ENCODE peak calls at places on chromosomes 4 and X, in nine cellular contexts. U, Z, F, I, X, R, N, C and K are unnamed samples.

GRCh38 chrX:151711787-151712186 is 4.0 kb upstream of the FATE1 start:
- DNase-seq in R (no peak), U (no peak), C (no peak), X (no peak), I (no peak), N (peak; percentile 50), Z (no peak), F (no peak), K (no peak)

GRCh38 chrX:41353964-41354363 is 20.0 kb downstream of the DDX3X start:
- DNase-seq in U (no peak), I (no peak), F (no peak), R (no peak), N (no peak), C (no peak), Z (no peak), X (no peak), K (no peak)

GRCh38 chr4:80202190-80202711 is 4.9 kb downstream of the PRDM8 start:
- DNase-seq in F (peak; percentile 88), Z (peak; percentile 55), I (peak; percentile 73), U (peak; percentile 77), C (peak; percentile 77), R (peak; percentile 60), X (no peak), N (peak; percentile 94), K (peak; percentile 80)

GRCh38 chr4:158578476-158578875 is 56.8 kb downstream of the RXFP1 start:
- DNase-seq in N (no peak), I (no peak), U (no peak), X (peak; percentile 35), F (no peak), R (peak; percentile 48), Z (peak; percentile 32), C (no peak), K (peak; percentile 66)

GRCh38 chrX:50905334-50905733 is 5.2 kb upstream of the BMP15 start:
- DNase-seq in C (no peak), I (no peak), F (no peak), R (no peak), U (peak; percentile 5), N (peak; percentile 44), Z (no peak), X (peak; percentile 39), K (peak; percentile 0)

GRCh38 chr4:121978169-121978516 is 26.3 kb upstream of the TRPC3 start:
- DNase-seq in R (no peak), C (no peak), Z (no peak), U (no peak), I (no peak), N (no peak), X (no peak), F (no peak), K (no peak)

GRCh38 chr4:85968945-85969830 is 390.7 kb downstream of the MAPK10 start:
- DNase-seq in R (peak; percentile 77), U (no peak), N (no peak), Z (peak; percentile 43), F (no peak), C (no peak), I (no peak), X (peak; percentile 33), K (peak; percentile 88)

GRCh38 chrX:151680805-151681204 is 14.5 kb upstream of the PRRG3 start:
- DNase-seq in I (peak; percentile 29), X (peak; percentile 78), U (peak; percentile 67), R (peak; percentile 43), N (peak; percentile 91), Z (peak; percentile 27), F (no peak), C (peak; percentile 48), K (peak; percentile 7)

GRCh38 chrX:142266417-142266816 is 61.3 kb upstream of the MAGEC2 start:
- DNase-seq in R (no peak), I (no peak), X (no peak), N (no peak), U (no peak), F (no peak), Z (no peak), C (no peak), K (no peak)
- TF ChIP-seq CTCF in R (no peak), I (no peak), X (no peak), N (no peak), U (no peak), F (no peak), Z (no peak), C (no peak), K (no peak)

GRCh38 chrX:1681439-1681838 is 66.6 kb downstream of the ASMT start:
- DNase-seq in X (no peak), I (no peak), R (no peak), C (no peak), N (no peak), U (no peak), F (no peak), Z (no peak), K (no peak)

GRCh38 chrX:1679238-1679637 is 64.4 kb downstream of the ASMT start:
- DNase-seq in I (no peak), Z (peak; percentile 34), N (no peak), U (peak; percentile 63), F (no peak), R (peak; percentile 22), C (no peak), X (no peak), K (peak; percentile 23)

GRCh38 chrX:1673337-1673736 is 58.5 kb downstream of the ASMT start:
- DNase-seq in Z (no peak), F (no peak), R (peak; percentile 17), C (no peak), U (peak; percentile 59), N (peak; percentile 76), X (peak; percentile 49), I (no peak), K (peak; percentile 44)

DNA sequence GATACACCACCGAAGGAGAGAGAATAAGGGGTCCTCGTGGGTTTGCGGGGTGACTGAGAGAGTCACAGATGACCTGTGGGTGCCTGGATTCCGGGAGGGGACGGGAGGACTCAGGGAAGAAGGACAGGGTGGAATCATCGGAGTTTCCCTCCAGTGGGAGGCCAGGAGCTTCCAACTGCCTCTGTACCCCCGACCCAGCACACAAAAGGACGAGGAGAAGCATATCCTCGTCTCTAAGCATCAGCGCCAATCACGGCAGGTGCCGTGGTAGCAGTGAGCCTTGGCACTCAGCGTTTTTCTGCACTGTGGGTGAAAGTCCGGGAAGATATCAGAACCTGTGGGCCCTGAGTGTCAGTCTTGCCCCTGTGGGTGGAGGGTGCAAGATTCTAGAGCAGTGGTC is 62.0 kb downstream of the ASMT start:
- DNase-seq in X (no peak), F (no peak), N (no peak), I (no peak), C (no peak), U (no peak), R (no peak), Z (no peak), K (no peak)
- TF ChIP-seq CTCF in X (no peak), F (no peak), N (no peak), I (no peak), C (no peak), U (no peak), R (no peak), Z (no peak), K (no peak)

GRCh38 chrX:149827254-149827653 is 45.5 kb downstream of the MAGEA9 start:
- DNase-seq in N (no peak), C (no peak), X (no peak), F (no peak), R (no peak), Z (no peak), I (no peak), U (no peak), K (no peak)

GRCh38 chrX:149830192-149830873 is 48.6 kb downstream of the MAGEA9 start:
- DNase-seq in I (peak; percentile 42), R (peak; percentile 2), C (no peak), F (no peak), X (no peak), U (peak; percentile 55), Z (peak; percentile 28), N (peak; percentile 88), K (peak; percentile 22)

GRCh38 chrX:149829751-149830191 is 48.0 kb downstream of the MAGEA9 start:
- DNase-seq in F (no peak), R (peak; percentile 34), X (no peak), C (no peak), U (peak; percentile 48), Z (peak; percentile 71), I (peak; percentile 43), N (peak; percentile 69), K (peak; percentile 50)

DNA sequence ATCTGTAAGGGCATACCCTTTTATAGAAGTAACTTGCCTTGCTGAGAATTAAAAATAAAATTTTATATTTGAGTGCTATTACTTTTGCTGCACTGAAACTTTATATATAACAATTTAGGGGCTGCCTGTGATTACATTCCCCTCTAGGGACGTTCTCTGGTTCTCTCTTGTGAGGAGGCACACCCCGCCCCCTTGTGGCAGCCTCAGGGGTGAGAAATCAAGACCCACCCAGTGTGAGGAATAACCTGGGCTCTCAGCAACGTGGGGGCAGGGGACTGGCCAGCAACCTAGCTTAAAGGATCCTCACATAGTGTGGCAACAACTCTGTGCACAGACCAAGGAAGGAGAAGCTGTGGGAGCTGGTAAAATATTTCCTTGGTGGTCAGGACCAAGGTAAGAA is 43.7 kb downstream of the MAGEA9 start:
- DNase-seq in C (no peak), N (peak; percentile 79), R (peak; percentile 2), I (peak; percentile 45), U (peak; percentile 70), F (no peak), X (peak; percentile 54), Z (peak; percentile 22), K (peak; percentile 17)
- TF ChIP-seq CTCF in C (peak; percentile 38), N (peak; percentile 68), R (peak; percentile 21), I (peak; percentile 35), U (peak; percentile 48), F (no peak), X (peak; percentile 69), Z (peak; percentile 46), K (peak; percentile 18)

GRCh38 chr4:3464349-3464905 is 1.3 kb downstream of the DOK7 start:
- DNase-seq in Z (no peak), N (no peak), X (no peak), I (no peak), F (no peak), C (no peak), U (no peak), R (no peak), K (no peak)

GRCh38 chr4:3464911-3465697 is 2.0 kb downstream of the DOK7 start:
- DNase-seq in R (no peak), F (no peak), C (no peak), N (no peak), U (no peak), I (peak; percentile 2), X (no peak), Z (no peak), K (no peak)

GRCh38 chr4:3467601-3468031 is 4.5 kb downstream of the DOK7 start:
- DNase-seq in N (no peak), Z (no peak), I (peak; percentile 9), X (no peak), C (no peak), U (no peak), F (no peak), R (no peak), K (no peak)

GRCh38 chr4:3466691-3467600 is 3.8 kb downstream of the DOK7 start:
- DNase-seq in C (no peak), I (peak; percentile 8), U (no peak), N (no peak), Z (no peak), X (no peak), R (no peak), F (no peak), K (no peak)

DNA sequence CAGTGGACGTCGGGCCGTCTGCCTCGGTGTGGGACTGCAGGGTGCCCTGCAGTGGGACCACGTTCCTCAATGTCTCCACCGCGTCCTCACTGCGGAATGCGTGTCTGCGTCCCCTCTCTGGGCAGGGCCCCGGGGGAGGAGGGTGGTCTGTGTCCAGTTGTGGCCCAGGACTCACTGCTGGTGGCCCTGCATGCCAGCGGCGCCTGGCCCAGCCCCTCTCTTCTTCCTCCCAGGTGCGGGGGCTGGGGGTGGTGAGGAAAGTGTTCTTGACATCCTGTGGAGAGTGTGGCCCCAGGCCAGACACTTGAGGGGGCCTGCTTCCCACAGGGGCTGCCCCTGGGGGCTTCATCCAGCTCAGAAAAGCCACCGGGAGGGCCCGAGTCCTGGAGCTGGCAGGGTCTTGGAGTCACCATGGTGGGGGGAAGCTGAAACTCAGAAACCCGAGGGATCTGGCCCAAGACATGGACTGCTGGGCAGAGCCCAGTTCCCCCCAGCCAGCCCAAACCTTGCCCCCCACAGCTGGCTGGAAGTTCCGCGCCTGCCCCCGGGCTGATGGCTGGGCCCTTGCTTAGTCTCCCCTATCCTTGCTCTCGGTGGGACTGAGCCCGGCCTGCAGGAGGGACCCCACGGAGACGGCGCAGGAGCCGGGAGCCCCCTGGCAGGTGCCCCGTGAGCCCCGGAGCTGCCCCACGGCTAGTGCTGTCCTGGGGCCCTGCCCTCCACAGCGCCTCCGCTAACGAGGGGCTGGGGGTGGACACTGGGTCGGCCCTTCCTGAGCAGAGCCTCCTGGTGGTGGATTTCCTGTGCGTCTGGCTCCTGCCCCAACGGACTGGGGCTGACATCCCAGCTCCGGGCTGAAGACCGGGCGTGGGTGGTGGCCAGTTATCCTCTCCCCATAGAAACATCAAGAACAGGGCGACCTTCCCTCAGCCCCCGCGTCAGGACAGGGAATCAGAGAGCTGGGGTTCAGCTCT is 2.9 kb downstream of the DOK7 start:
- DNase-seq in R (peak; percentile 9), Z (no peak), I (peak; percentile 11), C (no peak), X (peak; percentile 14), F (no peak), N (peak; percentile 86), U (no peak), K (no peak)
- TF ChIP-seq CTCF in R (peak; percentile 12), Z (peak; percentile 41), I (no peak), C (peak; percentile 47), X (peak; percentile 40), F (no peak), N (peak; percentile 78), U (no peak), K (peak; percentile 18)